ENCODE peak calls at places on chromosomes 7 and 10, in eight cellular contexts. One of them, this sample, is unnamed.

GRCh38 chr7:100407285-100408180 is 21.0 kb downstream of the ZCWPW1 start:
- DNase-seq in CD8-positive, alpha-beta memory T cell: peak; percentile 6
- DNase-seq in head of caudate nucleus: no peak
- DNase-seq in Right ventricle myocardium superior: no peak
- DNase-seq in BE2C: peak; percentile 40
- DNase-seq in suprapubic skin: no peak
- DNase-seq in CD4-positive, CD25-positive, alpha-beta regulatory T cell: peak; percentile 14
- DNase-seq in endodermal cell: peak; percentile 69
- DNase-seq in this sample: no peak

GRCh38 chr7:32393861-32394260 is 96.3 kb downstream of the LSM5 start:
- DNase-seq in CD8-positive, alpha-beta memory T cell: no peak
- DNase-seq in head of caudate nucleus: no peak
- DNase-seq in Right ventricle myocardium superior: no peak
- DNase-seq in BE2C: no peak
- DNase-seq in suprapubic skin: no peak
- DNase-seq in CD4-positive, CD25-positive, alpha-beta regulatory T cell: no peak
- DNase-seq in endodermal cell: no peak
- DNase-seq in this sample: no peak

GRCh38 chr7:28774529-28775057 is 183.5 kb downstream of the TRIL start:
- DNase-seq in CD8-positive, alpha-beta memory T cell: no peak
- DNase-seq in head of caudate nucleus: no peak
- DNase-seq in Right ventricle myocardium superior: no peak
- DNase-seq in BE2C: no peak
- DNase-seq in suprapubic skin: no peak
- DNase-seq in CD4-positive, CD25-positive, alpha-beta regulatory T cell: no peak
- DNase-seq in endodermal cell: no peak
- DNase-seq in this sample: no peak

GRCh38 chr7:82017334-82017943 is 247.6 kb upstream of the HGF start:
- DNase-seq in CD8-positive, alpha-beta memory T cell: no peak
- DNase-seq in head of caudate nucleus: no peak
- DNase-seq in Right ventricle myocardium superior: no peak
- DNase-seq in BE2C: no peak
- DNase-seq in suprapubic skin: no peak
- DNase-seq in CD4-positive, CD25-positive, alpha-beta regulatory T cell: no peak
- DNase-seq in endodermal cell: no peak
- DNase-seq in this sample: no peak

GRCh38 chr10:58157076-58157766 is 110.5 kb downstream of the IPMK start:
- DNase-seq in CD8-positive, alpha-beta memory T cell: no peak
- DNase-seq in head of caudate nucleus: no peak
- DNase-seq in Right ventricle myocardium superior: no peak
- DNase-seq in BE2C: peak; percentile 34
- DNase-seq in suprapubic skin: no peak
- DNase-seq in CD4-positive, CD25-positive, alpha-beta regulatory T cell: no peak
- DNase-seq in endodermal cell: no peak
- DNase-seq in this sample: no peak

GRCh38 chr7:82049442-82049841 is 279.6 kb upstream of the HGF start:
- DNase-seq in CD8-positive, alpha-beta memory T cell: no peak
- DNase-seq in head of caudate nucleus: no peak
- DNase-seq in Right ventricle myocardium superior: peak; percentile 40
- DNase-seq in BE2C: peak; percentile 51
- DNase-seq in suprapubic skin: no peak
- DNase-seq in CD4-positive, CD25-positive, alpha-beta regulatory T cell: no peak
- DNase-seq in endodermal cell: no peak
- DNase-seq in this sample: no peak

GRCh38 chr10:69639291-69640195 is 9.5 kb downstream of the FAM241B start:
- DNase-seq in CD8-positive, alpha-beta memory T cell: peak; percentile 58
- DNase-seq in head of caudate nucleus: peak; percentile 73
- DNase-seq in Right ventricle myocardium superior: peak; percentile 57
- DNase-seq in BE2C: peak; percentile 72
- DNase-seq in suprapubic skin: peak; percentile 79
- DNase-seq in CD4-positive, CD25-positive, alpha-beta regulatory T cell: peak; percentile 57
- DNase-seq in endodermal cell: peak; percentile 90
- DNase-seq in this sample: peak; percentile 41

GRCh38 chr7:143467724-143468123 is 9.9 kb upstream of the TAS2R41 start:
- DNase-seq in CD8-positive, alpha-beta memory T cell: no peak
- DNase-seq in head of caudate nucleus: no peak
- DNase-seq in Right ventricle myocardium superior: no peak
- DNase-seq in BE2C: no peak
- DNase-seq in suprapubic skin: no peak
- DNase-seq in CD4-positive, CD25-positive, alpha-beta regulatory T cell: no peak
- DNase-seq in endodermal cell: no peak
- DNase-seq in this sample: no peak

GRCh38 chr7:101563933-101564777 is 64.9 kb downstream of the MYL10 start:
- DNase-seq in CD8-positive, alpha-beta memory T cell: no peak
- DNase-seq in head of caudate nucleus: no peak
- DNase-seq in Right ventricle myocardium superior: no peak
- DNase-seq in BE2C: no peak
- DNase-seq in suprapubic skin: peak; percentile 53
- DNase-seq in CD4-positive, CD25-positive, alpha-beta regulatory T cell: no peak
- DNase-seq in endodermal cell: peak; percentile 65
- DNase-seq in this sample: no peak

This sample was measured in psoas muscle.